ENCODE peak calls at places on chromosomes 6 and 20, in four cellular contexts. One of them, this sample, is unnamed.

GRCh38 chr6:26571592-26572296 is 25.0 kb upstream of the ABT1 start:
- DNase-seq in HepG2: peak; percentile 95
- DNase-seq in H1: peak; percentile 87
- DNase-seq in K562: peak; percentile 78
- DNase-seq in this sample: no peak

GRCh38 chr20:33653218-33653899 is 8.8 kb upstream of the C20orf144 start:
- DNase-seq in HepG2: peak; percentile 75
- DNase-seq in H1: peak; percentile 86
- DNase-seq in K562: peak; percentile 72
- DNase-seq in this sample: peak; percentile 72

GRCh38 chr20:766906-767305 is 1.4 kb downstream of the SLC52A3 start:
- DNase-seq in HepG2: no peak
- DNase-seq in H1: no peak
- DNase-seq in K562: no peak
- DNase-seq in this sample: no peak

GRCh38 chr6:27902335-27903314 is 9.6 kb downstream of the OR2B2 start:
- DNase-seq in HepG2: peak; percentile 85
- DNase-seq in H1: peak; percentile 94
- DNase-seq in K562: peak; percentile 69
- DNase-seq in this sample: peak; percentile 35

GRCh38 chr6:26025047-26025893 is 62.0 kb upstream of the HFE start:
- DNase-seq in HepG2: peak; percentile 63
- DNase-seq in H1: no peak
- DNase-seq in K562: peak; percentile 55
- DNase-seq in this sample: no peak

GRCh38 chr20:25984933-25985332 is 288.3 kb upstream of the ZNF337 start:
- DNase-seq in HepG2: no peak
- DNase-seq in H1: no peak
- DNase-seq in K562: peak; percentile 10
- DNase-seq in this sample: no peak

GRCh38 chr6:104601008-104601745 is 258.5 kb downstream of the HACE1 start:
- DNase-seq in HepG2: no peak
- DNase-seq in H1: no peak
- DNase-seq in K562: no peak
- DNase-seq in this sample: no peak

GRCh38 chr6:162778603-162779002 is 50.8 kb downstream of the PACRG start:
- DNase-seq in HepG2: no peak
- DNase-seq in H1: no peak
- DNase-seq in K562: no peak
- DNase-seq in this sample: no peak

GRCh38 chr20:23078351-23078993 is 7.7 kb downstream of the CD93 start:
- DNase-seq in HepG2: no peak
- DNase-seq in H1: no peak
- DNase-seq in K562: no peak
- DNase-seq in this sample: no peak

GRCh38 chr6:28710466-28711191 is 184.9 kb downstream of the GPX5 start:
- DNase-seq in HepG2: peak; percentile 59
- DNase-seq in H1: peak; percentile 85
- DNase-seq in K562: peak; percentile 56
- DNase-seq in this sample: peak; percentile 41

GRCh38 chr6:27332692-27333641 is 20.9 kb upstream of the POM121L2 start:
- DNase-seq in HepG2: peak; percentile 75
- DNase-seq in H1: peak; percentile 76
- DNase-seq in K562: peak; percentile 67
- DNase-seq in this sample: peak; percentile 30

DNA sequence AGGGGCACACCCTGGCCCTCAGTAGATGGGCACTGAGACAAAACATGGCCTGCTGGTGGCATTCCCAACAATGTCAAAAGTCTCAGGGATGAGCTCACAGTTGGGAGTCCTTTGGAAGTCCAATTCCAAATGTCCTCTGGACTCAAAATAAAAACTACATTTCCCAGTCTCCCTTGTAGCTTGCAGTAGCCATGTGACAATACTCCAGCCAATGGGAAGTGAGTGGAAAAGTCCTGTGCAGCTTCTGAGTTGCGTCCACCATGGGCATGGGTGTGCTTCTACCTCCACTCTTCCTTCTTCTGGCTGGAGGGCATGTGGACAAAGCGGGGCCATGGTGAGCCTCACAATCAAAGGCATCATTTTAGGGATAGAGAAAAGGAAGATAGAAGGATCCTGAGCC is 5.8 kb upstream of the ADAM33 start:
- DNase-seq in HepG2: peak; percentile 44
- DNase-seq in H1: no peak
- DNase-seq in K562: peak; percentile 52
- DNase-seq in this sample: peak; percentile 69
- TF ChIP-seq PHF8 in HepG2: no peak
- TF ChIP-seq PHF8 in H1: no peak
- TF ChIP-seq PHF8 in K562: no peak
- TF ChIP-seq PHF8 in this sample: no peak

GRCh38 chr6:170132011-170132521 is 158.8 kb downstream of the DLL1 start:
- DNase-seq in HepG2: no peak
- DNase-seq in H1: peak; percentile 33
- DNase-seq in K562: no peak
- DNase-seq in this sample: no peak

GRCh38 chr6:170132561-170132991 is 158.3 kb downstream of the DLL1 start:
- DNase-seq in HepG2: no peak
- DNase-seq in H1: no peak
- DNase-seq in K562: no peak
- DNase-seq in this sample: no peak

GRCh38 chr6:170130771-170131241 is 160.1 kb downstream of the DLL1 start:
- DNase-seq in HepG2: no peak
- DNase-seq in H1: no peak
- DNase-seq in K562: no peak
- DNase-seq in this sample: no peak

GRCh38 chr6:170130201-170130621 is 160.7 kb downstream of the DLL1 start:
- DNase-seq in HepG2: no peak
- DNase-seq in H1: peak; percentile 41
- DNase-seq in K562: no peak
- DNase-seq in this sample: no peak

GRCh38 chr6:170131351-170131750 is 159.5 kb downstream of the DLL1 start:
- DNase-seq in HepG2: no peak
- DNase-seq in H1: no peak
- DNase-seq in K562: no peak
- DNase-seq in this sample: no peak
- TF ChIP-seq PHF8 in HepG2: no peak
- TF ChIP-seq PHF8 in H1: no peak
- TF ChIP-seq PHF8 in K562: no peak
- TF ChIP-seq PHF8 in this sample: no peak

GRCh38 chr20:54688476-54688875 is 213.1 kb downstream of the DOK5 start:
- DNase-seq in HepG2: no peak
- DNase-seq in H1: no peak
- DNase-seq in K562: no peak
- DNase-seq in this sample: no peak

GRCh38 chr20:54691335-54691734 is 215.9 kb downstream of the DOK5 start:
- DNase-seq in HepG2: no peak
- DNase-seq in H1: no peak
- DNase-seq in K562: no peak
- DNase-seq in this sample: no peak

GRCh38 chr20:54690323-54690722 is 214.9 kb downstream of the DOK5 start:
- DNase-seq in HepG2: no peak
- DNase-seq in H1: no peak
- DNase-seq in K562: no peak
- DNase-seq in this sample: no peak

GRCh38 chr20:54694516-54694915 is 219.1 kb downstream of the DOK5 start:
- DNase-seq in HepG2: no peak
- DNase-seq in H1: no peak
- DNase-seq in K562: no peak
- DNase-seq in this sample: no peak

DNA sequence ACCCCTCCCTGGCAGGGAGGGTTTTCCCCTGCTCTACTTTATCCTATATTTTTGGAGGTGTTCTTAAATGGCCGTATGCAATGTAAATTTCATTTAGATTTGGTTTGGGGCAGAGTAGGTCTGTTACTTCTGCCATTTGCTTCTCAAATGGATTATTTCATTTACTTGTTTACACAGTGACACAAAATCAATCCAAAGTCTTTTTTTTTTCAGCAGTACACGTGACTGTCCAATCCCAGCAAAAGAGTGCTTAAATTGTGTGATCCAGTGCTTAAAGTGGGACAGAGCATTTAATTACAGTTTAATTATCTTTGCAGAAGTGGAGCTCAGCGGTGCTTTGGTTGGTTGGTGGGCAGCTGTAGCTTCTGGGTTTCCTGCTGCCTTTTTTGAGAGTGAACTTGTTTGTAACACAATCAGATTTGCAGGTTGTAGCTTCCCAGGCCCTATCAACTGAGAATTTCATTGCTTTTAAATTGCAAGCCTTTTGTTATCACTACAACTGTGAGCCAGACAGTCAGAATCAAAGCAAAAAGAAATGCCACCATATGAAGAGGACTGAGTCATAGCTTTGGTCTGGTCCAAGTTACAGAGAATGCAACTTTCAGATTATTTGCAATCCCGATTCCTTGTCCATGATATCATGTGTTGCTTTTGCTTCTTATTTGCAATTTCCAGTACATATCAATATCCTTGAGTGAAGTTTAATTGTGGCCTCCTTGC is 216.9 kb downstream of the DOK5 start:
- DNase-seq in HepG2: no peak
- DNase-seq in H1: no peak
- DNase-seq in K562: no peak
- DNase-seq in this sample: no peak
- TF ChIP-seq PHF8 in HepG2: no peak
- TF ChIP-seq PHF8 in H1: no peak
- TF ChIP-seq PHF8 in K562: no peak
- TF ChIP-seq PHF8 in this sample: no peak

DNA sequence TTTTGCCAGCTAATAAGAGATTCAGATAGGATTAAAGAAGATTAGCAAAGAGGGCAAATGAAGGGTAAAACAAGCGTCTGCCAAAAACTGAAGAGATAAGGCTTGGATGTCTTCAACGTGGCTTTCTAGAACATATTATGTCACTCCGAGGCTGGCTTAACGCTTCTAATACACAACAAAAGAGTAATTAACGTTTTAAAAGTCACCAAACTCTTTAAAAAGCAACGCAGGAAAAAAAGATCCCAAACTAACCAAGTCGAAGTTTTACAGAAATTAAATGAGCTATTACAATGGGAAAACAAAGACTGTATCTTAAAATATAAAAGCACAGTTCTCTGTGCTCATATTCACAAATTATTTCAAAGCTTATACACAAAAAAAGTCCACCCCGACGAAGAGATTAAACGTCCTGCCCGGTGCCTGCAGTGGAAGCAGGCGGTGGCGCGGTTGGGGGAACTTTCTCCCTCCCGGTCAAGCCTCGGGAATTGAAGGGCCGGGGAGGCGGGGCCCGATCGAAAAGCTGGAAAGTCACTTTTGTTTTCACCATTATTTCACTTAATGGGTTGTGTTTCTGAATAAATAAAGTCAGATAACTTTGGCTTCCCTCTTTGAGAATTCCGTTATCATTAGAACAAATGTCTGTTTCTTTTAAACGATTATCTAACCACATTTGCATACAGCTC is 1.2 kb downstream of the MAK start:
- DNase-seq in HepG2: no peak
- DNase-seq in H1: no peak
- DNase-seq in K562: peak; percentile 61
- DNase-seq in this sample: no peak
- TF ChIP-seq PHF8 in HepG2: no peak
- TF ChIP-seq PHF8 in H1: no peak
- TF ChIP-seq PHF8 in K562: no peak
- TF ChIP-seq PHF8 in this sample: no peak

GRCh38 chr20:17502105-17502504 is 29.1 kb downstream of the BFSP1 start:
- DNase-seq in HepG2: no peak
- DNase-seq in H1: no peak
- DNase-seq in K562: no peak
- DNase-seq in this sample: no peak

GRCh38 chr20:17504898-17505663 is 26.1 kb downstream of the BFSP1 start:
- DNase-seq in HepG2: peak; percentile 64
- DNase-seq in H1: peak; percentile 81
- DNase-seq in K562: peak; percentile 23
- DNase-seq in this sample: peak; percentile 45

GRCh38 chr20:17501701-17502100 is 29.5 kb downstream of the BFSP1 start:
- DNase-seq in HepG2: no peak
- DNase-seq in H1: no peak
- DNase-seq in K562: no peak
- DNase-seq in this sample: no peak

GRCh38 chr20:17504326-17504897 is 26.8 kb downstream of the BFSP1 start:
- DNase-seq in HepG2: no peak
- DNase-seq in H1: no peak
- DNase-seq in K562: no peak
- DNase-seq in this sample: no peak

DNA sequence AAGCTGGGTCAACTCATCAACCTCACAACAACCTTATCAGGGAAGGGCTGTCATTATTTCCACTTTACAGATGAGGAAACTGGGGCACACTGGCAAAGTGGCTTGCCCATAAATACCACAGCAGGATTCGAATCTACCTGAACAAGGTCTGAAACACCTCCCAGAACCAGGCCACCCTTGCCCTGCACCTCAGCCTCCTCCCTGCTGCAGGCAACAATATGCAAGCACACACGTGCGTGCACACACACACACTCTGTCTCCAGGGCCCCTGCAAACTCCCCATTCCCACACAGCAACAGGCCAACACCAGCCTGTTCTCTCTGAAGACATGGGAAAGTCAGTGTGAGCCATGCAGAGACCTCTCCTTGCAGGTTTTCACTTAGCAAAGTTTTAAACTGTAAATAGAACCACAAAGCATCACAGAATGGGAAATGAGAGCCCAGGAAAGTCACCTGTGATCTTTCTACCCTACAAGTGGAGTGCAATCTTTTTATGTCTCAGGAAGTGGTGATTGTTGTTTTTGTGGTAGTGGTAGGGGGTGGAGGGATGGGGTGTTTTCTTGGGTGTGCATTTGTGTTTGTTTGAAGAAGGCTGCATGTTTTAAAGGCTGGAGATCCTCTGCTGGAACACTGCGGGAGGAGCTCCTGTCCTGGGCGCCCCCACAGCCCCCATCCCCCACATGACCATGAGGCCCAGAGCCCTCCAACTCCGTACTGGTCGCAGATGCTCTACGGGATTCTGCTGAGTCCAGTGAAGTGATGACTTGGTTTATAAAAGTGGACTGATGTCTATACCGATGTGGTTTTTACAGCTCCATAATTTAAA is 27.5 kb downstream of the BFSP1 start:
- DNase-seq in HepG2: no peak
- DNase-seq in H1: no peak
- DNase-seq in K562: no peak
- DNase-seq in this sample: no peak
- TF ChIP-seq PHF8 in HepG2: no peak
- TF ChIP-seq PHF8 in H1: no peak
- TF ChIP-seq PHF8 in K562: no peak
- TF ChIP-seq PHF8 in this sample: no peak

GRCh38 chr6:148739822-148740128 is 7.1 kb upstream of the UST start:
- DNase-seq in HepG2: no peak
- DNase-seq in H1: no peak
- DNase-seq in K562: no peak
- DNase-seq in this sample: no peak
- TF ChIP-seq PHF8 in HepG2: no peak
- TF ChIP-seq PHF8 in H1: no peak
- TF ChIP-seq PHF8 in K562: no peak
- TF ChIP-seq PHF8 in this sample: no peak

This sample was measured in A549.